ENCODE peak calls at places on chromosomes 11 and 22, in nine cellular contexts. O is astrocyte of the spinal cord, T is AG10803, P is right lobe of liver, B is spleen, C is tibial artery, S is endothelial cell, J is GM12864, K is H9. W is an unnamed sample.

GRCh38 chr11:24872912-24873311 is 376.1 kb downstream of the LUZP2 start:
- DNase-seq in P (no peak), S (no peak), T (no peak), O (no peak), K (no peak), J (no peak), B (no peak), C (no peak), W (no peak)

GRCh38 chr22:48198489-48199459 is 1436.3 kb downstream of the TBC1D22A start:
- DNase-seq in C (no peak), O (no peak), P (no peak), T (no peak), J (no peak), K (peak), B (no peak), S (no peak), W (no peak)

GRCh38 chr22:38429460-38430128 is 25.4 kb downstream of the KCNJ4 start:
- DNase-seq in T (peak), S (no peak), J (no peak), C (no peak), K (peak), B (no peak), P (no peak), O (peak), W (peak)

GRCh38 chr22:31083923-31084810 is 3.0 kb downstream of the SMTN start:
- DNase-seq in P (no peak), O (no peak), K (no peak), S (no peak), J (no peak), B (peak), C (no peak), T (no peak), W (no peak)

GRCh38 chr11:118885831-118886571 is 2.3 kb downstream of the CXCR5 start:
- DNase-seq in S (no peak), K (no peak), O (no peak), B (no peak), T (no peak), P (no peak), J (no peak), C (no peak), W (no peak)

GRCh38 chr11:35047179-35047578 is 91.8 kb upstream of the CD44 start:
- DNase-seq in K (no peak), J (no peak), C (no peak), P (no peak), S (no peak), B (no peak), O (no peak), T (no peak), W (no peak)

GRCh38 chr22:29211066-29211841 is 5.6 kb downstream of the EMID1 start:
- DNase-seq in O (no peak), K (no peak), P (no peak), B (no peak), T (no peak), S (no peak), J (no peak), C (no peak), W (no peak)

GRCh38 chr11:10397226-10397987 is 57.7 kb upstream of the AMPD3 start:
- DNase-seq in C (no peak), T (no peak), P (no peak), S (no peak), J (no peak), B (no peak), K (no peak), O (no peak), W (no peak)

GRCh38 chr22:27726344-27726725 is 75.2 kb downstream of the MN1 start:
- DNase-seq in K (no peak), C (no peak), T (peak), S (no peak), P (no peak), B (no peak), O (no peak), J (no peak), W (no peak)

GRCh38 chr11:64007629-64008282 is 21.5 kb downstream of the OTUB1 start:
- DNase-seq in O (no peak), C (peak), K (peak), S (peak), P (peak), J (no peak), B (peak), T (no peak), W (peak)

GRCh38 chr11:32426192-32426591 is 9.1 kb downstream of the WT1 start:
- DNase-seq in K (no peak), C (no peak), J (no peak), O (no peak), B (no peak), S (peak), P (no peak), T (no peak), W (no peak)

GRCh38 chr22:24285245-24285644 is 14.6 kb downstream of the SPECC1L start:
- DNase-seq in O (no peak), C (no peak), S (no peak), K (no peak), T (peak), B (no peak), J (no peak), P (no peak), W (no peak)

GRCh38 chr11:68160100-68160695 is 39.0 kb upstream of the CHKA start:
- DNase-seq in P (no peak), B (no peak), S (no peak), C (no peak), O (no peak), T (peak), J (no peak), K (no peak), W (no peak)

GRCh38 chr11:104584823-104585222 is 313.4 kb downstream of the CASP12 start:
- DNase-seq in K (no peak), T (no peak), P (no peak), S (no peak), O (no peak), B (no peak), J (no peak), C (no peak), W (no peak)

GRCh38 chr11:25515576-25515975 is 816.4 kb upstream of the ANO3 start:
- DNase-seq in B (no peak), J (no peak), P (no peak), T (no peak), C (no peak), S (no peak), O (no peak), K (no peak), W (no peak)

GRCh38 chr22:31272522-31273446 is 19.5 kb downstream of the PIK3IP1 start:
- DNase-seq in O (peak), S (peak), T (peak), P (no peak), B (no peak), C (peak), J (no peak), K (peak), W (peak)

GRCh38 chr11:96260067-96260511 is 82.9 kb downstream of the MAML2 start:
- DNase-seq in J (no peak), O (no peak), C (no peak), B (no peak), T (no peak), P (no peak), S (no peak), K (no peak), W (no peak)

GRCh38 chr11:1777737-1778136 is 14.0 kb upstream of the CTSD start:
- DNase-seq in O (no peak), C (no peak), T (no peak), S (no peak), J (no peak), B (no peak), P (peak), K (no peak), W (no peak)

GRCh38 chr11:794013-794765 is 3.9 kb downstream of the SLC25A22 start:
- DNase-seq in P (peak), J (no peak), B (no peak), K (no peak), C (no peak), O (no peak), T (no peak), S (no peak), W (no peak)

GRCh38 chr22:20089977-20090729 is 10.1 kb downstream of the DGCR8 start:
- DNase-seq in B (peak), C (no peak), O (no peak), T (peak), K (no peak), J (no peak), P (no peak), S (no peak), W (no peak)

GRCh38 chr22:47051435-47052175 is 289.2 kb downstream of the TBC1D22A start:
- DNase-seq in J (no peak), C (no peak), K (no peak), B (peak), S (no peak), T (no peak), P (peak), O (no peak), W (no peak)

GRCh38 chr11:86067230-86068137 is 1.4 kb downstream of the PICALM start:
- DNase-seq in B (no peak), J (no peak), K (no peak), T (no peak), P (no peak), S (no peak), C (no peak), O (no peak), W (no peak)

GRCh38 chr11:11389238-11389637 is 36.2 kb upstream of the CSNK2A3 start:
- DNase-seq in P (peak), J (no peak), K (no peak), C (no peak), T (no peak), S (no peak), O (no peak), B (no peak), W (no peak)

GRCh38 chr11:46417711-46418110 is 26.1 kb upstream of the CHRM4 start:
- DNase-seq in P (no peak), B (no peak), C (no peak), K (no peak), J (no peak), O (no peak), S (no peak), T (no peak), W (no peak)

GRCh38 chr11:1208361-1209261 is 14.3 kb upstream of the MUC5B start:
- DNase-seq in C (no peak), K (peak), S (no peak), P (peak), J (no peak), T (no peak), O (no peak), B (peak), W (no peak)

GRCh38 chr22:31838917-31839316 is 85.1 kb downstream of the DEPDC5 start:
- DNase-seq in P (no peak), K (no peak), C (no peak), J (no peak), B (no peak), S (no peak), O (no peak), T (no peak), W (no peak)

GRCh38 chr11:45252134-45252856 is 33.8 kb downstream of the SYT13 start:
- DNase-seq in T (peak), O (peak), K (peak), B (no peak), P (peak), S (peak), C (no peak), J (no peak), W (peak)

GRCh38 chr11:64093233-64094039 is 57.7 kb downstream of the FLRT1 start:
- DNase-seq in O (no peak), S (no peak), P (no peak), C (no peak), T (no peak), J (no peak), B (no peak), K (no peak), W (no peak)

GRCh38 chr22:37383342-37383741 is 43.9 kb downstream of the ELFN2 start:
- DNase-seq in S (no peak), K (no peak), O (no peak), P (no peak), B (no peak), T (no peak), C (no peak), J (no peak), W (peak)

GRCh38 chr11:62256281-62256680 is 13.7 kb upstream of the SCGB2A2 start:
- DNase-seq in J (no peak), B (no peak), S (no peak), C (no peak), P (no peak), T (no peak), O (no peak), K (no peak), W (no peak)

GRCh38 chr11:67450796-67451657 is 1.5 kb downstream of the GPR152 start:
- DNase-seq in S (no peak), B (no peak), J (no peak), O (no peak), K (no peak), C (no peak), P (no peak), T (no peak), W (no peak)

GRCh38 chr22:47396515-47396914 is 634.1 kb downstream of the TBC1D22A start:
- DNase-seq in P (no peak), J (no peak), B (peak), K (no peak), S (no peak), O (no peak), C (no peak), T (no peak), W (no peak)

GRCh38 chr11:3044004-3044403 is 13.2 kb downstream of the CARS1 start:
- DNase-seq in S (no peak), J (no peak), T (peak), P (peak), K (no peak), B (peak), C (peak), O (no peak), W (no peak)

GRCh38 chr11:3047637-3048036 is 9.6 kb downstream of the CARS1 start:
- DNase-seq in S (no peak), O (no peak), B (no peak), J (no peak), K (no peak), T (no peak), C (no peak), P (no peak), W (no peak)

GRCh38 chr11:3044915-3045314 is 12.3 kb downstream of the CARS1 start:
- DNase-seq in T (no peak), B (no peak), S (no peak), O (no peak), P (no peak), J (no peak), K (no peak), C (no peak), W (no peak)

GRCh38 chr11:3046641-3047040 is 10.6 kb downstream of the CARS1 start:
- DNase-seq in T (peak), K (no peak), P (no peak), C (no peak), B (no peak), O (no peak), J (no peak), S (no peak), W (no peak)

GRCh38 chr11:3046190-3046589 is 11.0 kb downstream of the CARS1 start:
- DNase-seq in P (no peak), J (no peak), B (no peak), S (peak), C (no peak), T (no peak), K (peak), O (no peak), W (no peak)
- TF ChIP-seq CTCF in P (peak), J (peak), B (no peak), S (peak), C (no peak), T (peak), K (peak), O (peak), W (peak)

DNA sequence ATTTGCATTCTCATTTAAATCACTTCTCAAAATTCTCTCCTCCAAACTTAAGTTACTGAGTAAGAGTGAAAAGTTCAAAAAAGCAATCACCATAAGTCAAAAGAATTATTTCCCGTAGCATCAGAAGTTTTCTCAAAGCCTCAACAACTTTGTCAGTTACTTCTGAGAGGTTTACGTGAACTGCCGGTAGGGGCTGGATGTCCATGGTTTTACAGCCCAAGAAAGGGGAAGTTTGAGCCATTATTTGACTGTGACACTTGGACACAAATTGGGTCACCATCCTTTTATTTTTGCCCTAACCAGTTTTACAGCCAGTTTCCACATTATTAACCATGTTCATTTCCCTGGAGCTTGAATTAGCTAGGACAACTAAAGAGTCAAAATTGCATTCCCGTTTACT is 7.5 kb downstream of the POU2AF3 start:
- DNase-seq in J (no peak), S (no peak), C (no peak), O (no peak), B (no peak), T (no peak), P (no peak), K (no peak), W (no peak)
- TF ChIP-seq CTCF in J (no peak), S (no peak), C (no peak), O (no peak), B (no peak), T (no peak), P (no peak), K (no peak), W (peak)

DNA sequence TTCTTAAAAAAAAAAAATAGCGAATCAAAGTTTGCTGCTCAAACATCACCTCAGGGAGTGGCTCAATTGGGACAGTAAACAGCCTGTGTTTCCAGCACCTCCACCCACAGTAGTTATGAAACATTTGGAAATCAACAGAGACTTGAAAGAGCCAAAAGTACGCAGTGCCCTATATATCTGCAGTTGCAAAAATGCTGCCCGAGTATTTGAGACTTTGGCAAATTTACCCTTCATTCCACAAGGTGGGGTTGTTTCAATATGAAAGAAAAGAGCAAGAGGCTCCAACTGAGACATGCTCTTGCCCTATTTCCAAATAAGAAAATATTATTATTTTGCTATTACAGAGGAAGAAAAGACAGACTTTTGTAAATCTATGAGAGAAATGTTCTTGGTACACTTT is 851.1 kb upstream of the RAG2 start:
- DNase-seq in K (no peak), B (no peak), J (no peak), S (no peak), T (peak), P (no peak), O (peak), C (no peak), W (no peak)
- TF ChIP-seq CTCF in K (peak), B (no peak), J (no peak), S (peak), T (peak), P (peak), O (peak), C (no peak), W (peak)

GRCh38 chr22:50143096-50143495 is 27.4 kb upstream of the PANX2 start:
- DNase-seq in C (no peak), P (no peak), O (no peak), S (no peak), T (no peak), K (no peak), B (no peak), J (no peak), W (no peak)

GRCh38 chr22:50141462-50141861 is 29.1 kb upstream of the PANX2 start:
- DNase-seq in T (no peak), K (no peak), O (no peak), C (no peak), J (no peak), P (no peak), B (no peak), S (no peak), W (no peak)

GRCh38 chr22:50139843-50140415 is 30.6 kb upstream of the PANX2 start:
- DNase-seq in P (no peak), O (no peak), T (no peak), C (no peak), S (no peak), B (no peak), K (no peak), J (no peak), W (no peak)

GRCh38 chr22:50140615-50141014 is 29.9 kb upstream of the PANX2 start:
- DNase-seq in C (no peak), T (no peak), B (no peak), P (no peak), J (no peak), K (no peak), S (no peak), O (no peak), W (no peak)

DNA sequence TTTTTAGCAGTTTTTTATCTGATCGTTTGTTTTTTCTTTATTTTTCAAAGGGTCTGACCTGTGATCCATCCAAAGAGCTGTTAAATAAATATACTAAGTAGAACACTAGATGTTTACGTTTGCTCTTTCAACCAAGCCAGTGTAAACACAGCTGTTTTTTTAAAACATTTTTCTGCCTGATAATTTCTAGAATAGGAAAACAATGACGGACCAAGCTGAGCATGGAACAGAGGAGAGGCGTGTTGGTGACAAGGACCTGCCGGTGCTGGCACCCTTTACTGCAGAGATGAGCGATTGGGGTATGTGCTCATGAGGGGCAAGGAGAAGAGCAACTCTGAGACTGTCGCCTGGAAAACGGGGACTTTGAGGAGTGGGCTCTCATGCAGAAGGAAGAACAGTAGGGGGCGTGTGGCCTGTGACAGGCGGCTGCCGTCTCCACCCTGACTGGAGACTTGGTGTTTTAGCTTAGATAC is 28.6 kb upstream of the PANX2 start:
- DNase-seq in O (no peak), J (no peak), P (no peak), K (peak), B (no peak), S (peak), C (no peak), T (no peak), W (no peak)
- TF ChIP-seq CTCF in O (peak), J (no peak), P (no peak), K (peak), B (no peak), S (no peak), C (no peak), T (no peak), W (peak)

GRCh38 chr11:124839051-124839971 is 25.9 kb upstream of the ROBO3 start:
- DNase-seq in O (no peak), P (no peak), B (peak), K (peak), S (peak), C (no peak), T (no peak), J (no peak), W (peak)

GRCh38 chr11:124834526-124835190 is 30.6 kb upstream of the ROBO3 start:
- DNase-seq in O (no peak), P (no peak), K (no peak), C (no peak), T (no peak), J (no peak), S (no peak), B (no peak), W (no peak)

GRCh38 chr11:124839972-124840621 is 25.1 kb upstream of the ROBO3 start:
- DNase-seq in J (no peak), P (no peak), K (no peak), T (no peak), C (no peak), B (no peak), S (no peak), O (no peak), W (no peak)

GRCh38 chr11:124835918-124836317 is 29.3 kb upstream of the ROBO3 start:
- DNase-seq in S (no peak), C (no peak), P (no peak), T (no peak), K (no peak), J (no peak), B (no peak), O (no peak), W (no peak)

DNA sequence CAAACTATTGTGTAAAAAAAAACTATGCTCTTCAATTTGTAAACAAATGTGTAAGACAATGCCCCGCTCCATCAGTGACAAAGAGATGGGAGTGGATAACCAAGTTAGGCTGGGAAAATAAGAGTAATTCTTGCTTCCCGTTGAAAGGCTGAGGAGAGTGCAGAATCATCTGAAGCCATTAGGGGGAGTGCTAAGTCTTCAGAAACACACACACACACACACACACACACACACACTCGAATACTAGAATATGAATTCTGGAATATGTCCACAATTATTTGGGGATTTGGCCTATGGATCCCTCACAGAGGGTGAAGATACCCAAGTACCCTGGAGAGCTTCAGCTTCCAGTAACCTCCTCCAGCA is 27.8 kb upstream of the ROBO3 start:
- DNase-seq in C (no peak), B (no peak), S (peak), O (peak), K (peak), P (no peak), T (peak), J (peak), W (peak)
- TF ChIP-seq CTCF in C (no peak), B (no peak), S (no peak), O (peak), K (no peak), P (no peak), T (peak), J (peak), W (peak)

GRCh38 chr22:44369241-44369652 is 56.5 kb upstream of the SHISAL1 start:
- DNase-seq in C (no peak), J (no peak), S (peak), T (no peak), P (peak), K (peak), O (no peak), B (peak), W (peak)
- TF ChIP-seq CTCF in C (no peak), J (peak), S (peak), T (no peak), P (no peak), K (peak), O (peak), B (no peak), W (peak)

GRCh38 chr11:100574894-100575769 is 112.0 kb upstream of the ARHGAP42 start:
- DNase-seq in C (no peak), T (peak), J (no peak), B (no peak), O (peak), K (no peak), P (no peak), S (no peak), W (no peak)
- TF ChIP-seq CTCF in C (peak), T (peak), J (no peak), B (no peak), O (peak), K (peak), P (peak), S (no peak), W (peak)

GRCh38 chr11:116895053-116895757 is 57.8 kb upstream of the APOA1 start:
- DNase-seq in T (no peak), B (no peak), J (no peak), C (peak), S (peak), K (peak), O (no peak), P (no peak), W (peak)
- TF ChIP-seq CTCF in T (peak), B (peak), J (peak), C (peak), S (peak), K (peak), O (peak), P (peak), W (peak)

W was measured in BE2C.